ENCODE peak calls at places on chromosome 14, in nine cellular contexts. O is pancreas, I is kidney, H is osteocyte, Q is heart left ventricle, Z is thyroid gland, D is MCF 10A, S is progenitor cell of endocrine pancreas, F is AG09319. W is an unnamed sample.

GRCh38 chr14:68544150-68544892 is 248.5 kb downstream of the ZFP36L1 start:
- DNase-seq in Q (no peak), I (peak), Z (peak), H (no peak), O (peak), S (no peak), D (peak), F (peak), W (no peak)

GRCh38 chr14:75770635-75771034 is 109.6 kb downstream of the TTLL5 start:
- DNase-seq in Z (no peak), I (no peak), S (no peak), F (no peak), D (no peak), Q (no peak), H (no peak), O (no peak), W (no peak)

GRCh38 chr14:44893535-44893934 is 68.2 kb downstream of the KLHL28 start:
- DNase-seq in F (no peak), S (no peak), D (no peak), Z (no peak), O (no peak), H (no peak), I (no peak), Q (no peak), W (no peak)

GRCh38 chr14:104567957-104568225 is 11.7 kb upstream of the C14orf180 start:
- DNase-seq in F (no peak), Q (no peak), D (no peak), I (no peak), Z (no peak), S (no peak), H (no peak), O (no peak), W (no peak)

GRCh38 chr14:26856832-26857508 is 259.1 kb upstream of the NOVA1 start:
- DNase-seq in I (no peak), S (no peak), O (no peak), Z (no peak), H (no peak), F (no peak), D (no peak), Q (no peak), W (no peak)

GRCh38 chr14:105223770-105224544 is 24.4 kb upstream of the BTBD6 start:
- DNase-seq in Z (no peak), O (no peak), H (no peak), I (no peak), S (no peak), D (no peak), Q (no peak), F (no peak), W (no peak)

GRCh38 chr14:69315302-69315701 is 55.3 kb downstream of the GALNT16 start:
- DNase-seq in H (no peak), Z (no peak), O (no peak), D (peak), Q (no peak), F (no peak), I (peak), S (no peak), W (peak)

GRCh38 chr14:63204407-63205280 is at the start of gene RHOJ:
- DNase-seq in Q (peak), H (no peak), O (no peak), Z (no peak), D (no peak), S (no peak), F (no peak), I (no peak), W (no peak)

GRCh38 chr14:41285193-41285748 is 321.4 kb upstream of the LRFN5 start:
- DNase-seq in S (peak), H (no peak), D (peak), F (no peak), Q (no peak), Z (no peak), O (peak), I (no peak), W (no peak)

GRCh38 chr14:55120466-55121144 is 8.4 kb upstream of the LGALS3 start:
- DNase-seq in O (no peak), Z (no peak), F (no peak), S (no peak), I (no peak), H (no peak), Q (no peak), D (no peak), W (no peak)

GRCh38 chr14:33930464-33930863 is 20.4 kb downstream of the EGLN3 start:
- DNase-seq in Q (no peak), S (no peak), O (no peak), H (no peak), I (no peak), F (no peak), D (peak), Z (no peak), W (no peak)

GRCh38 chr14:61476737-61477410 is 155.5 kb downstream of the PRKCH start:
- DNase-seq in F (peak), Z (no peak), H (no peak), O (no peak), I (no peak), S (no peak), Q (no peak), D (peak), W (no peak)

GRCh38 chr14:71108398-71109114 is 201.3 kb downstream of the PCNX1 start:
- DNase-seq in O (no peak), H (no peak), I (no peak), F (no peak), S (no peak), Q (no peak), Z (no peak), D (no peak), W (no peak)

GRCh38 chr14:60396718-60397343 is 89.0 kb downstream of the C14orf39 start:
- DNase-seq in S (no peak), O (no peak), I (no peak), D (peak), F (no peak), Q (no peak), Z (no peak), H (no peak), W (no peak)

GRCh38 chr14:63962896-63963295 is 110.1 kb downstream of the SYNE2 start:
- DNase-seq in F (no peak), Z (no peak), Q (no peak), I (no peak), O (no peak), D (no peak), H (no peak), S (no peak), W (no peak)

GRCh38 chr14:73752297-73752992 is 38.3 kb upstream of the PNMA1 start:
- DNase-seq in D (peak), H (peak), S (no peak), I (peak), O (no peak), F (no peak), Z (peak), Q (peak), W (no peak)

GRCh38 chr14:89899917-89900680 is 54.4 kb downstream of the EFCAB11 start:
- DNase-seq in S (no peak), O (no peak), Z (no peak), I (no peak), Q (no peak), F (no peak), D (peak), H (no peak), W (no peak)

GRCh38 chr14:74465335-74465734 is 27.8 kb downstream of the NPC2 start:
- DNase-seq in I (no peak), F (no peak), Q (no peak), S (no peak), D (no peak), H (no peak), Z (no peak), O (no peak), W (peak)

GRCh38 chr14:71497645-71498086 is 434.6 kb upstream of the RGS6 start:
- DNase-seq in F (no peak), I (no peak), S (no peak), H (no peak), D (peak), Z (no peak), O (no peak), Q (no peak), W (no peak)

GRCh38 chr14:60649815-60650381 is 621 bp upstream of the SIX1 start:
- DNase-seq in I (no peak), H (no peak), O (no peak), D (no peak), Z (no peak), F (no peak), Q (no peak), S (no peak), W (no peak)

GRCh38 chr14:94646481-94646880 is 34.3 kb downstream of the SERPINA3 start:
- DNase-seq in D (peak), F (no peak), O (no peak), Z (no peak), I (no peak), Q (no peak), S (no peak), H (peak), W (peak)

GRCh38 chr14:37594916-37595808 is at the start of the genes FOXA1 and TTC6:
- DNase-seq in O (no peak), D (peak), F (no peak), Q (no peak), H (no peak), S (peak), Z (no peak), I (peak), W (no peak)

GRCh38 chr14:105508601-105509000 is 17.6 kb downstream of the TEDC1 start:
- DNase-seq in I (peak), F (no peak), O (no peak), Q (no peak), D (no peak), Z (no peak), S (no peak), H (no peak), W (no peak)

GRCh38 chr14:95485222-95485819 is 31.1 kb downstream of the SYNE3 start:
- DNase-seq in S (no peak), D (no peak), H (no peak), Q (peak), F (no peak), Z (no peak), I (peak), O (no peak), W (no peak)

GRCh38 chr14:71141701-71142374 is 234.6 kb downstream of the PCNX1 start:
- DNase-seq in D (no peak), H (no peak), Q (no peak), S (no peak), F (no peak), O (no peak), I (no peak), Z (no peak), W (no peak)

GRCh38 chr14:39447155-39447554 is 14.9 kb upstream of the FBXO33 start:
- DNase-seq in Z (no peak), Q (no peak), O (no peak), D (no peak), S (no peak), H (no peak), I (no peak), F (no peak), W (no peak)

GRCh38 chr14:61588419-61588901 is 106.9 kb upstream of the HIF1A start:
- DNase-seq in Z (peak), Q (no peak), H (no peak), S (no peak), F (no peak), O (peak), I (no peak), D (peak), W (no peak)

GRCh38 chr14:103846569-103847438 is 571 bp downstream of the PPP1R13B start:
- DNase-seq in H (no peak), Q (peak), D (peak), S (peak), I (peak), O (no peak), Z (peak), F (no peak), W (no peak)

GRCh38 chr14:57686317-57686716 is 179.6 kb downstream of the SLC35F4 start:
- DNase-seq in Q (no peak), I (no peak), O (no peak), S (no peak), H (no peak), F (no peak), D (no peak), Z (peak), W (no peak)

GRCh38 chr14:71721791-71722190 is 210.4 kb upstream of the RGS6 start:
- DNase-seq in H (no peak), Q (no peak), O (no peak), I (no peak), S (no peak), D (no peak), F (no peak), Z (no peak), W (no peak)

GRCh38 chr14:55877942-55878341 is 240.3 kb upstream of the PELI2 start:
- DNase-seq in Z (no peak), D (no peak), I (no peak), F (no peak), S (no peak), H (no peak), Q (no peak), O (no peak), W (no peak)

GRCh38 chr14:48580692-48581091 is 905.3 kb upstream of the MDGA2 start:
- DNase-seq in Z (no peak), F (no peak), I (no peak), D (no peak), S (no peak), O (no peak), Q (no peak), H (no peak), W (no peak)
- TF ChIP-seq CTCF in Z (no peak), F (no peak), I (no peak), D (no peak), S (no peak), O (no peak), Q (no peak), H (no peak), W (no peak)

GRCh38 chr14:23078692-23079116 is 16.2 kb downstream of the ACIN1 start:
- DNase-seq in Z (peak), I (no peak), S (no peak), Q (no peak), D (peak), F (peak), O (peak), H (no peak), W (no peak)
- TF ChIP-seq CTCF in Z (no peak), I (no peak), S (no peak), Q (no peak), D (no peak), F (no peak), O (no peak), H (no peak), W (no peak)

DNA sequence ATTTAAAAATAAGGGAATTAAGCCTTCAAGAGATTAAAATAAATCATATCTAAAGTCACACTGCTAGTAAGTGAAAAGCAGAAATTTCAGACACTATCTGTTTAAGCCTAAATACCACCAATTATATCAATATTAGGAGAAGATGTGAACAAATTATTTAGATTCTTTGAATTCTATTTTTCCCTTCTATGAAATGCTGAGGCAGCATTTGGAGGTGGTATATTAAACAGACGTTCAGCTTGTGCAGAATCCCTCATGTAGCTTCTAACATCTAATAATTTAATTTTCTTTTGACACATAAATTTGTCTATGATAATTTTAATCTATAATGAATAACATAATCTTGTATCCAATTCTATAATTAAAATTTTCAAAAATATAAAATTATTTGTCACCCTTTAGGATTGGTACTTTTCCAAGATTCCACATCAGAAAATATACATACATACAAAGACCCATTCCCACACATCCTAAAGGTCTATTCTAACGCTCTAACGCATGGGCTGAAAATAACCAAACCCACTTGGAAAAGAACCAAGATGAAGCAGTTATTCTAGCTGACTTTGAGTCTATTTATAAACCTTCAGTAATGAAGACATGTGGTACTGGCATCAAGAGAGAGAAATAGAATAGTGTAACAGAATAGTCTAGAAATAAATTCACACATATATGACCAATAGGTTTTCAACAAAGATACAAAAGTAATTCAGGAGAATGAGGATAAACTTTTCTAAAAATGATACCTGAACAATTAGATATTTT is 751.8 kb downstream of the GALC start:
- DNase-seq in O (no peak), Z (no peak), S (no peak), H (no peak), D (no peak), F (no peak), I (no peak), Q (no peak), W (no peak)
- TF ChIP-seq CTCF in O (no peak), Z (no peak), S (no peak), H (no peak), D (no peak), F (no peak), I (no peak), Q (no peak), W (no peak)

DNA sequence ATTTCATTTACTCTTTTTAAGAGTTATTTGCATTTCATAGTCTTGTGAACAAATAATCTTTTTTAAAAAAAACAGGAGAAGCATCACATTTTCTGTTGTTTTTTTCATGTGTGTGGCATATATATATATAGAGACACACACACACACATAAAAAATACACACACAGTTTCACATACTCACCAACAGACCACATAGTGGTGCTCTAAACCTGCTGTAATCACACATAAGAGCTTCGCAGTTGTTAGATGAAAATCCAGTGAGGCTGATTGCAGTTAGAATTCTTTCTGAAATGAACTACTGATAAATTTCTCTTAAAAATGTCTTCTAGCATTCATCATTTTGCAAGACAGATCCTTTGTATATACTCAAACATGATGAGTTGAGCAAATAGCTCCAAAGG is 434.2 kb upstream of the STXBP6 start:
- DNase-seq in O (no peak), S (no peak), D (no peak), F (no peak), H (no peak), I (no peak), Z (no peak), Q (no peak), W (no peak)
- TF ChIP-seq CTCF in O (no peak), S (no peak), D (no peak), F (no peak), H (no peak), I (no peak), Z (no peak), Q (no peak), W (peak)

GRCh38 chr14:23346693-23347405 is 5.8 kb downstream of the SLC22A17 start:
- DNase-seq in O (no peak), S (no peak), D (no peak), F (no peak), H (no peak), Q (peak), I (no peak), Z (no peak), W (no peak)

GRCh38 chr14:23347406-23348296 is 5.0 kb downstream of the SLC22A17 start:
- DNase-seq in O (no peak), S (no peak), H (no peak), F (no peak), D (no peak), Q (peak), I (no peak), Z (no peak), W (no peak)

GRCh38 chr14:23345987-23346692 is 6.5 kb downstream of the SLC22A17 start:
- DNase-seq in O (no peak), D (no peak), S (no peak), Q (no peak), Z (no peak), F (no peak), I (peak), H (no peak), W (no peak)

GRCh38 chr14:23348297-23348655 is 4.4 kb downstream of the SLC22A17 start:
- DNase-seq in F (no peak), H (no peak), Q (no peak), S (no peak), I (no peak), Z (no peak), D (no peak), O (no peak), W (no peak)

DNA sequence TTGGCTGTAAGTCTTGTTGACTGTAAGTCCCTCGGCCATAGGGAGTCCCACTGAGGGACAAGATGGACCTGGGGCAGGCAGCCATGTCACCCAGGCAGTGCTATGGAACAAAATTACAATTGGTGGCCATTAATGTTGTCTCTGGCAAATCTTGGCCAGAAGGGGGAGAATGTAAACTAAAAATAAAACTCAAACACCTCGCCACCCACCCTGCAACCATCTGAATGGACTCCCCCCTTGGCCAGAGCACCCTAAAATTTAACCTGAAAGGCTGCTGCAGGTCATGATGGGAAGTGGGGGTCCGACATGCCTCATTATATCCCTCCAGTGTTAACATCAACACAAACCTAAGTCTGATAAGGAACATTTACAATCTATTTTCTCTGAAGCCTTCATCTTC is 8.2 kb downstream of the SLC22A17 start:
- DNase-seq in H (no peak), I (no peak), S (no peak), Z (no peak), Q (no peak), O (no peak), F (no peak), D (no peak), W (no peak)
- TF ChIP-seq CTCF in H (no peak), I (no peak), S (peak), Z (no peak), Q (no peak), O (no peak), F (no peak), D (no peak), W (no peak)

GRCh38 chr14:99325591-99325990 is 53.6 kb upstream of the BCL11B start:
- DNase-seq in F (no peak), H (peak), I (no peak), S (no peak), Z (no peak), O (no peak), D (no peak), Q (no peak), W (peak)

GRCh38 chr14:99325016-99325415 is 53.0 kb upstream of the BCL11B start:
- DNase-seq in F (no peak), Q (no peak), H (peak), D (no peak), S (no peak), I (no peak), O (no peak), Z (no peak), W (no peak)

GRCh38 chr14:99327458-99328250 is 55.7 kb upstream of the BCL11B start:
- DNase-seq in H (peak), D (peak), S (no peak), I (no peak), Z (peak), Q (no peak), F (no peak), O (no peak), W (peak)

GRCh38 chr14:99326041-99326710 is 54.2 kb upstream of the BCL11B start:
- DNase-seq in O (no peak), D (no peak), Z (no peak), I (no peak), F (no peak), H (peak), S (no peak), Q (no peak), W (peak)

DNA sequence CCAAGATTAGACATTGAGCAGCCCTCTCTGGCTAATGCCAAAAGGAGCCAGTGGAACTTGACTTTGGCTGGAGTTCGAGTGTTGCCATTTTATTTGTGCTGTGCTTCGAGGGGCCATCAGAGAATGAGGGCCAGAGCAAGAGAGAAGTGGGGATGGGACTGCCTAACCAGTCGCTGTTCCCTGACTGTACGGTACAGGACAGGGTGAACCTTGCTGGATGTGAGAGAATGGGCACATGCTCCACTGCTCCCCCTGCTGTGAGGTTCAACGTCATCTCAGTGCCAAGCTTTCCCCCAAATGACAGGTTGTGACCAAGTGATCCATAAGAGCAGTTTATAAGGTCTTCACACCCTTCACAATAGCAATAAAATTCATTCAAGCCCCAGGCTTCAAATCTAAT is 55.1 kb upstream of the BCL11B start:
- DNase-seq in Q (no peak), F (no peak), O (no peak), I (no peak), S (no peak), D (no peak), H (peak), Z (no peak), W (peak)
- TF ChIP-seq CTCF in Q (no peak), F (no peak), O (no peak), I (no peak), S (no peak), D (no peak), H (no peak), Z (no peak), W (no peak)